ENCODE peak calls at places on chromosomes 12 and 14, in eight cellular contexts. One of them, this sample, is unnamed.

GRCh38 chr12:21323736-21324135 is 11.0 kb downstream of the SLCO1A2 start:
- DNase-seq in endothelial cell of umbilical vein: no peak
- DNase-seq in HepG2: no peak
- DNase-seq in H1: no peak
- DNase-seq in HCT116: no peak
- DNase-seq in GM12878: no peak
- DNase-seq in K562: no peak
- DNase-seq in A549: no peak
- DNase-seq in this sample: no peak

GRCh38 chr14:64623576-64624165 is 73.9 kb downstream of the PPP1R36 start:
- DNase-seq in H1: no peak
- DNase-seq in A549: no peak
- DNase-seq in GM12878: no peak
- DNase-seq in HCT116: no peak
- DNase-seq in K562: no peak
- DNase-seq in HepG2: no peak
- DNase-seq in endothelial cell of umbilical vein: no peak
- DNase-seq in this sample: no peak

GRCh38 chr12:50934981-50935807 is 17.1 kb upstream of the HIGD1C start:
- DNase-seq in HepG2: peak
- DNase-seq in A549: no peak
- DNase-seq in GM12878: no peak
- DNase-seq in H1: no peak
- DNase-seq in K562: no peak
- DNase-seq in endothelial cell of umbilical vein: no peak
- DNase-seq in HCT116: no peak
- DNase-seq in this sample: peak

GRCh38 chr12:12946686-12947355 is 5.1 kb downstream of the GPRC5D start:
- DNase-seq in K562: no peak
- DNase-seq in A549: no peak
- DNase-seq in H1: peak
- DNase-seq in GM12878: no peak
- DNase-seq in endothelial cell of umbilical vein: no peak
- DNase-seq in HepG2: peak
- DNase-seq in HCT116: no peak
- DNase-seq in this sample: no peak

GRCh38 chr12:28216016-28216415 is 25.8 kb downstream of the CCDC91 start:
- DNase-seq in K562: no peak
- DNase-seq in HCT116: no peak
- DNase-seq in GM12878: no peak
- DNase-seq in HepG2: no peak
- DNase-seq in H1: no peak
- DNase-seq in endothelial cell of umbilical vein: no peak
- DNase-seq in A549: no peak
- DNase-seq in this sample: no peak

GRCh38 chr12:77087427-77087826 is 22.1 kb upstream of the E2F7 start:
- DNase-seq in HepG2: no peak
- DNase-seq in K562: no peak
- DNase-seq in GM12878: no peak
- DNase-seq in H1: no peak
- DNase-seq in HCT116: no peak
- DNase-seq in endothelial cell of umbilical vein: peak
- DNase-seq in A549: no peak
- DNase-seq in this sample: no peak

GRCh38 chr12:27305673-27306504 is 26.7 kb upstream of the BMAL2 start:
- DNase-seq in A549: peak
- DNase-seq in HCT116: peak
- DNase-seq in GM12878: no peak
- DNase-seq in endothelial cell of umbilical vein: peak
- DNase-seq in HepG2: peak
- DNase-seq in H1: no peak
- DNase-seq in K562: peak
- DNase-seq in this sample: peak

GRCh38 chr14:102951799-102952198 is 29.3 kb downstream of the AMN start:
- DNase-seq in HepG2: no peak
- DNase-seq in K562: no peak
- DNase-seq in GM12878: no peak
- DNase-seq in endothelial cell of umbilical vein: no peak
- DNase-seq in HCT116: no peak
- DNase-seq in H1: no peak
- DNase-seq in A549: no peak
- DNase-seq in this sample: no peak

GRCh38 chr14:77315115-77315944 is 5.4 kb downstream of the POMT2 start:
- DNase-seq in HepG2: no peak
- DNase-seq in A549: no peak
- DNase-seq in HCT116: no peak
- DNase-seq in H1: no peak
- DNase-seq in K562: no peak
- DNase-seq in endothelial cell of umbilical vein: no peak
- DNase-seq in GM12878: no peak
- DNase-seq in this sample: no peak

GRCh38 chr12:40988335-40988734 is 199.8 kb upstream of the PDZRN4 start:
- DNase-seq in A549: no peak
- DNase-seq in HCT116: no peak
- DNase-seq in endothelial cell of umbilical vein: no peak
- DNase-seq in HepG2: no peak
- DNase-seq in GM12878: no peak
- DNase-seq in H1: no peak
- DNase-seq in K562: no peak
- DNase-seq in this sample: no peak

GRCh38 chr14:51845811-51846210 is 14.6 kb upstream of the GNG2 start:
- DNase-seq in GM12878: no peak
- DNase-seq in H1: no peak
- DNase-seq in A549: no peak
- DNase-seq in HCT116: no peak
- DNase-seq in K562: no peak
- DNase-seq in HepG2: no peak
- DNase-seq in endothelial cell of umbilical vein: no peak
- DNase-seq in this sample: peak

GRCh38 chr12:120479458-120479857 is 9.9 kb upstream of the SRSF9 start:
- DNase-seq in K562: no peak
- DNase-seq in H1: no peak
- DNase-seq in A549: no peak
- DNase-seq in HepG2: no peak
- DNase-seq in HCT116: no peak
- DNase-seq in endothelial cell of umbilical vein: no peak
- DNase-seq in GM12878: no peak
- DNase-seq in this sample: no peak

GRCh38 chr12:92257261-92257660 is 111.6 kb upstream of the BTG1 start:
- DNase-seq in K562: no peak
- DNase-seq in endothelial cell of umbilical vein: no peak
- DNase-seq in A549: no peak
- DNase-seq in GM12878: no peak
- DNase-seq in HCT116: no peak
- DNase-seq in HepG2: no peak
- DNase-seq in H1: no peak
- DNase-seq in this sample: no peak

DNA sequence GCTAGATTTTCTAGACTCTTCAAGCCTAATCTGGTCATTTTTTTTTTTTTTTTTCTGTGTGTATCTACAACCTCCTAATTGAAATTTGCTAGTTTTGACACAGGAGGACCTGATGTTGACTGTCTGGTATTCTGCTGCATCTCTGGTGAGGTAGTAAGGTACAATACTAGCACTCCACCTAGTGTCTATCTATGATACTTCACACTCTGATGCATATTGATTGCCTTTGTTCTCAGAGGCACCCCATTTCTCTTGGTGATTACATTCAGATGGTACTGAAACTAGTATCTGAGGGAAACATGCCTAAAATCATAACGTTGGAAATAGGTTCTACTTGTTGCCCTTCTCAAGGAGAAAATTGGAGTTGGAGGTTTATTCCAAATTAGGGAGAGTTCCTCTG is 930.5 kb upstream of the NOVA1 start:
- DNase-seq in H1: no peak
- DNase-seq in K562: no peak
- DNase-seq in endothelial cell of umbilical vein: peak
- DNase-seq in GM12878: no peak
- DNase-seq in HCT116: no peak
- DNase-seq in A549: peak
- DNase-seq in HepG2: peak
- DNase-seq in this sample: peak
- TF ChIP-seq MAX in H1: no peak
- TF ChIP-seq MAX in K562: no peak
- TF ChIP-seq MAX in endothelial cell of umbilical vein: no peak
- TF ChIP-seq MAX in GM12878: no peak
- TF ChIP-seq MAX in HCT116: no peak
- TF ChIP-seq MAX in A549: no peak
- TF ChIP-seq MAX in HepG2: no peak
- TF ChIP-seq MAX in this sample: no peak

GRCh38 chr14:67111031-67111430 is 78.2 kb upstream of the GARIN2 start:
- DNase-seq in K562: no peak
- DNase-seq in HepG2: no peak
- DNase-seq in A549: no peak
- DNase-seq in GM12878: no peak
- DNase-seq in H1: no peak
- DNase-seq in HCT116: no peak
- DNase-seq in endothelial cell of umbilical vein: no peak
- DNase-seq in this sample: no peak
- TF ChIP-seq POLR2A in K562: no peak
- TF ChIP-seq POLR2A in HepG2: no peak
- TF ChIP-seq POLR2A in A549: no peak
- TF ChIP-seq POLR2A in GM12878: no peak
- TF ChIP-seq POLR2A in H1: no peak
- TF ChIP-seq POLR2A in HCT116: no peak
- TF ChIP-seq POLR2A in endothelial cell of umbilical vein: no peak
- TF ChIP-seq POLR2A in this sample: no peak

GRCh38 chr14:92105845-92106094 is 612 bp downstream of the ATXN3 start:
- DNase-seq in GM12878: no peak
- DNase-seq in HCT116: no peak
- DNase-seq in H1: no peak
- DNase-seq in A549: no peak
- DNase-seq in K562: peak
- DNase-seq in HepG2: peak
- DNase-seq in endothelial cell of umbilical vein: no peak
- DNase-seq in this sample: peak
- TF ChIP-seq MAX in GM12878: no peak
- TF ChIP-seq MAX in HCT116: no peak
- TF ChIP-seq MAX in H1: no peak
- TF ChIP-seq MAX in A549: no peak
- TF ChIP-seq MAX in K562: no peak
- TF ChIP-seq MAX in HepG2: no peak
- TF ChIP-seq MAX in endothelial cell of umbilical vein: no peak
- TF ChIP-seq MAX in this sample: peak

GRCh38 chr14:93976477-93977057 is at the start of gene ASB2:
- DNase-seq in HepG2: no peak
- DNase-seq in H1: no peak
- DNase-seq in A549: no peak
- DNase-seq in GM12878: no peak
- DNase-seq in K562: no peak
- DNase-seq in endothelial cell of umbilical vein: no peak
- DNase-seq in HCT116: no peak
- DNase-seq in this sample: no peak
- TF ChIP-seq POLR2A in HepG2: no peak
- TF ChIP-seq POLR2A in H1: no peak
- TF ChIP-seq POLR2A in A549: no peak
- TF ChIP-seq POLR2A in GM12878: no peak
- TF ChIP-seq POLR2A in K562: no peak
- TF ChIP-seq POLR2A in endothelial cell of umbilical vein: no peak
- TF ChIP-seq POLR2A in HCT116: no peak
- TF ChIP-seq POLR2A in this sample: no peak

GRCh38 chr12:9692909-9693308 is 23.4 kb downstream of the CLEC2D start:
- DNase-seq in HepG2: no peak
- DNase-seq in H1: no peak
- DNase-seq in A549: no peak
- DNase-seq in GM12878: no peak
- DNase-seq in HCT116: no peak
- DNase-seq in endothelial cell of umbilical vein: no peak
- DNase-seq in K562: no peak
- DNase-seq in this sample: no peak

GRCh38 chr12:9687228-9687627 is 17.7 kb downstream of the CLEC2D start:
- DNase-seq in HepG2: no peak
- DNase-seq in GM12878: no peak
- DNase-seq in endothelial cell of umbilical vein: no peak
- DNase-seq in A549: no peak
- DNase-seq in H1: no peak
- DNase-seq in K562: peak
- DNase-seq in HCT116: peak
- DNase-seq in this sample: no peak
- TF ChIP-seq MAX in HepG2: no peak
- TF ChIP-seq MAX in GM12878: no peak
- TF ChIP-seq MAX in endothelial cell of umbilical vein: no peak
- TF ChIP-seq MAX in A549: no peak
- TF ChIP-seq MAX in H1: no peak
- TF ChIP-seq MAX in K562: no peak
- TF ChIP-seq MAX in HCT116: no peak
- TF ChIP-seq MAX in this sample: no peak

GRCh38 chr12:133083345-133083744 is 2.6 kb downstream of the ZNF140 start:
- DNase-seq in GM12878: no peak
- DNase-seq in HCT116: no peak
- DNase-seq in H1: no peak
- DNase-seq in A549: no peak
- DNase-seq in endothelial cell of umbilical vein: no peak
- DNase-seq in HepG2: no peak
- DNase-seq in K562: no peak
- DNase-seq in this sample: no peak

GRCh38 chr12:133080051-133080618 is 588 bp upstream of the ZNF140 start:
- DNase-seq in endothelial cell of umbilical vein: peak
- DNase-seq in K562: peak
- DNase-seq in A549: peak
- DNase-seq in HepG2: peak
- DNase-seq in HCT116: no peak
- DNase-seq in H1: peak
- DNase-seq in GM12878: peak
- DNase-seq in this sample: peak

GRCh38 chr12:133081408-133081806 is 684 bp downstream of the ZNF140 start:
- DNase-seq in K562: no peak
- DNase-seq in HepG2: no peak
- DNase-seq in H1: no peak
- DNase-seq in HCT116: no peak
- DNase-seq in endothelial cell of umbilical vein: no peak
- DNase-seq in GM12878: no peak
- DNase-seq in A549: no peak
- DNase-seq in this sample: peak

DNA sequence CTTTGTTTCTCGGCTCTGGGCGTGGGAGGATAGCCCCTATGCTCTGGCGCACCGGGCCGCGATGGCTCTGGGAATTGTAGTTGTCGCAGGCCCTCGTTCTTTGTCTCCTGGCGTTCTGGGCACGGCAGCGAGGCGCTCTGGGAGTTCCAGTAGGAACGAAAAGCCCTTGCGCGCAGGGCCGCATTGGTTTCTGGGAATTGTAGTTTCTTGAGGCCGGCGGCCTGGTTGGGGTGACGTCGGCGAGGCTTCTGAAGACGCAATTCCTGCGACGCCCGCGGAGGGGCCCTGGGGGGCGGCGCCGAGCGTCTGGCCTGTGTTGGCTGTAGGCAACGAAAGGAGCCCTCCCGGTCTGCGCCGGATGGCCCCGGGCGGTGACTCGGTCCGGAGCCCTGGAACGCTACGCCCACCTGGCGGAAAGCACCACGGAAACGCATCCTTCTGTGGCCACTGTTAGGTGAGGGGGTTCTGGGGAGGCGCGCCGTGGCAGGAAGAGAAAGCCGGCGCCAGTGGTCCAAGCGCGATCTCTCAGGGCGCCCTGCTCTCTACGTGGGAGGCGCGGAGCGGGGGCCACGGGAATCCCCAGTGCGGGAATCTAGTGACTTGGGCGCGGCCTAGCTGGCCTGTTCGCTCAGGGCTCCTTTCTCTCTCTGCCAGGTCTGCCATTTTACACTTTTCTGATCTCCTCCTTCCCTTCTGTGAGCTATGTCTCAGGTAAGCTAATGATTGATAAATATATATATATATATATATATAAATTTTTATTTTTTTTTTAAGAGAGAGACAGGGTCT is at the start of gene ZNF140:
- DNase-seq in H1: no peak
- DNase-seq in A549: peak
- DNase-seq in endothelial cell of umbilical vein: peak
- DNase-seq in HepG2: peak
- DNase-seq in HCT116: no peak
- DNase-seq in K562: peak
- DNase-seq in GM12878: peak
- DNase-seq in this sample: peak
- TF ChIP-seq POLR2A in H1: peak
- TF ChIP-seq POLR2A in A549: peak
- TF ChIP-seq POLR2A in endothelial cell of umbilical vein: peak
- TF ChIP-seq POLR2A in HepG2: peak
- TF ChIP-seq POLR2A in HCT116: no peak
- TF ChIP-seq POLR2A in K562: peak
- TF ChIP-seq POLR2A in GM12878: peak
- TF ChIP-seq POLR2A in this sample: peak

This sample was measured in NB4.